ENCODE peak calls at places on chromosomes 3 and 15, in six cellular contexts. W is GM13976; A is activated CD4-positive, CD25-positive, alpha-beta regulatory T cell treated with anti-CD3 and anti-CD28 coated beads, Interleukin-2, amount 50 U/mL, for 16 hours; P is GOT3; Y is AG04450; O is EL. U is an unnamed sample.

GRCh38 chr3:163929253-163929652 is 1149.0 kb downstream of the SI start:
- DNase-seq in P (no peak), O (no peak), W (no peak), Y (no peak), A (no peak), U (no peak)

GRCh38 chr3:132417695-132418520 is 606 bp downstream of the DNAJC13 start:
- DNase-seq in O (peak), P (no peak), W (peak), Y (peak), A (no peak), U (peak)

GRCh38 chr3:171225698-171226097 is 199.2 kb upstream of the SLC2A2 start:
- DNase-seq in P (no peak), W (no peak), Y (no peak), O (peak), A (no peak), U (peak)

GRCh38 chr3:155870945-155871745 is 695 bp downstream of the GMPS start:
- DNase-seq in W (peak), Y (no peak), O (peak), P (no peak), A (peak), U (no peak)

GRCh38 chr3:192835818-192836468 is 81.7 kb downstream of the MB21D2 start:
- DNase-seq in P (no peak), O (peak), W (no peak), A (no peak), Y (no peak), U (peak)

GRCh38 chr15:55907797-55908196 is 85.6 kb downstream of the NEDD4 start:
- DNase-seq in W (no peak), P (no peak), Y (peak), O (peak), A (no peak), U (peak)

GRCh38 chr15:49045691-49046112 is 544 bp downstream of the SECISBP2L start:
- DNase-seq in P (no peak), A (no peak), O (peak), Y (no peak), W (peak), U (peak)

GRCh38 chr15:35624881-35625280 is 78.9 kb upstream of the DPH6 start:
- DNase-seq in W (no peak), Y (peak), O (peak), A (no peak), P (peak), U (peak)

GRCh38 chr3:127970966-127971592 is 56.0 kb downstream of the KBTBD12 start:
- DNase-seq in O (peak), P (no peak), W (peak), A (no peak), Y (peak), U (peak)

GRCh38 chr3:127072971-127073851 is 90.3 kb downstream of the PLXNA1 start:
- DNase-seq in Y (no peak), P (no peak), A (no peak), O (no peak), W (no peak), U (no peak)

GRCh38 chr3:65979731-65980130 is 59.0 kb downstream of the MAGI1 start:
- DNase-seq in W (no peak), A (no peak), Y (peak), O (peak), P (no peak), U (peak)

GRCh38 chr3:53045784-53046170 is at the start of gene SFMBT1:
- DNase-seq in W (peak), A (peak), O (peak), Y (no peak), P (no peak), U (peak)

GRCh38 chr3:158912188-158912587 is 110.3 kb downstream of the MFSD1 start:
- DNase-seq in P (no peak), Y (no peak), A (no peak), O (no peak), W (no peak), U (no peak)

GRCh38 chr3:177585271-177585670 is 388.0 kb upstream of the TBL1XR1 start:
- DNase-seq in P (no peak), O (no peak), A (no peak), W (no peak), Y (no peak), U (no peak)

GRCh38 chr3:110063178-110063577 is 725.8 kb upstream of the DPPA4 start:
- DNase-seq in O (no peak), A (no peak), Y (no peak), P (no peak), W (no peak), U (no peak)

GRCh38 chr15:88331291-88331690 is 74.8 kb upstream of the NTRK3 start:
- DNase-seq in A (no peak), P (no peak), O (peak), Y (no peak), W (peak), U (peak)

GRCh38 chr3:88991496-88991895 is 115.9 kb upstream of the EPHA3 start:
- DNase-seq in O (peak), Y (no peak), P (no peak), A (no peak), W (no peak), U (peak)

GRCh38 chr3:2851835-2852234 is 258.3 kb downstream of the IL5RA start:
- DNase-seq in Y (no peak), O (no peak), W (no peak), A (no peak), P (no peak), U (no peak)

GRCh38 chr3:134366221-134366927 is 7.9 kb downstream of the AMOTL2 start:
- DNase-seq in W (no peak), P (no peak), Y (no peak), A (no peak), O (peak), U (peak)

GRCh38 chr3:58234516-58234931 is 3.1 kb upstream of the ABHD6 start:
- DNase-seq in P (no peak), W (no peak), A (no peak), Y (peak), O (peak), U (peak)

GRCh38 chr3:90069748-90070147 is 962.3 kb downstream of the EPHA3 start:
- DNase-seq in O (no peak), Y (no peak), A (no peak), W (no peak), P (no peak), U (no peak)

GRCh38 chr3:134294302-134294925 is 43.8 kb upstream of the RYK start:
- DNase-seq in A (no peak), P (no peak), W (peak), Y (no peak), O (no peak), U (no peak)

GRCh38 chr3:42732196-42732828 is 29.7 kb upstream of the HHATL start:
- DNase-seq in Y (no peak), P (no peak), O (no peak), W (no peak), A (no peak), U (no peak)

GRCh38 chr15:44298878-44299277 is 10.4 kb downstream of the GOLM2 start:
- DNase-seq in P (no peak), A (no peak), Y (no peak), O (peak), W (no peak), U (peak)

GRCh38 chr3:176663819-176664218 is 533.5 kb downstream of the TBL1XR1 start:
- DNase-seq in O (peak), P (no peak), A (no peak), Y (peak), W (no peak), U (peak)

GRCh38 chr3:171788546-171789351 is 21.5 kb downstream of the PLD1 start:
- DNase-seq in Y (no peak), P (no peak), O (peak), A (no peak), W (no peak), U (peak)

GRCh38 chr3:44146073-44146472 is 95.6 kb upstream of the TOPAZ1 start:
- DNase-seq in W (no peak), Y (no peak), O (no peak), P (no peak), A (no peak), U (no peak)

GRCh38 chr3:178482981-178483380 is 53.3 kb upstream of the KCNMB2 start:
- DNase-seq in W (no peak), Y (no peak), O (no peak), A (no peak), P (no peak), U (peak)

GRCh38 chr15:68729789-68730201 is 90.9 kb downstream of the ANP32A start:
- DNase-seq in A (no peak), P (no peak), O (peak), Y (no peak), W (no peak), U (peak)

GRCh38 chr15:68196445-68197169 is 8.5 kb downstream of the CALML4 start:
- DNase-seq in Y (no peak), W (no peak), O (no peak), P (no peak), A (no peak), U (no peak)

GRCh38 chr3:65894679-65895078 is 144.0 kb downstream of the MAGI1 start:
- DNase-seq in P (no peak), Y (no peak), O (peak), A (no peak), W (no peak), U (no peak)

GRCh38 chr15:73748731-73749130 is 4.4 kb downstream of the INSYN1 start:
- DNase-seq in O (no peak), Y (no peak), A (no peak), W (no peak), P (no peak), U (no peak)

GRCh38 chr15:67304778-67305177 is 50.2 kb downstream of the IQCH start:
- DNase-seq in O (no peak), A (no peak), P (no peak), W (no peak), Y (no peak), U (no peak)

GRCh38 chr3:63972196-63972595 is 51.1 kb downstream of the PSMD6 start:
- DNase-seq in O (peak), P (no peak), A (no peak), Y (peak), W (no peak), U (peak)

GRCh38 chr3:5520237-5520636 is 332.7 kb downstream of the EDEM1 start:
- DNase-seq in W (no peak), P (no peak), O (no peak), A (no peak), Y (no peak), U (no peak)

GRCh38 chr3:94226058-94226457 is 163.2 kb downstream of the NSUN3 start:
- DNase-seq in P (no peak), O (peak), A (no peak), W (no peak), Y (no peak), U (peak)

GRCh38 chr3:191959876-191960418 is 499.0 kb downstream of the PYDC2 start:
- DNase-seq in Y (no peak), A (no peak), P (no peak), W (no peak), O (no peak), U (peak)

U was measured in kidney tubule cell.